ENCODE peak calls at places on chromosomes 1 and 21, in four cellular contexts. C is uterus, M is endothelial cell, K is neural crest cell. B is an unnamed sample.
A peak's percentile ranks its signal among the peaks of the same experiment; 100 is the strongest.

GRCh38 chr1:9601942-9602793 is 13.5 kb downstream of the TMEM201 start:
- DNase-seq in C (no peak), M (no peak), K (no peak), B (no peak)

GRCh38 chr1:185058886-185059285 is 13.5 kb downstream of the RNF2 start:
- DNase-seq in M (no peak), C (no peak), K (no peak), B (no peak)

GRCh38 chr1:111720274-111720976 is 18.8 kb downstream of the INKA2 start:
- DNase-seq in K (no peak), C (no peak), M (no peak), B (no peak)

GRCh38 chr1:206513312-206514111 is 6.2 kb downstream of the RASSF5 start:
- DNase-seq in K (no peak), C (peak; percentile 71), M (no peak), B (no peak)

GRCh38 chr1:22133247-22133927 is 9.5 kb downstream of the WNT4 start:
- DNase-seq in C (no peak), M (no peak), K (no peak), B (no peak)

GRCh38 chr1:85224734-85225623 is 24.2 kb upstream of the SYDE2 start:
- DNase-seq in C (no peak), M (peak; percentile 18), K (no peak), B (no peak)

GRCh38 chr1:66652556-66652955 is 99.7 kb upstream of the DYNLT5 start:
- DNase-seq in C (no peak), K (no peak), M (no peak), B (no peak)

GRCh38 chr21:25307489-25307888 is 299.8 kb downstream of the MRPL39 start:
- DNase-seq in C (no peak), K (no peak), M (no peak), B (no peak)

GRCh38 chr1:156642265-156643185 is 608 bp downstream of the BCAN start:
- DNase-seq in K (no peak), C (no peak), M (no peak), B (peak; percentile 44)

GRCh38 chr1:34924759-34925555 is 4.5 kb downstream of the DLGAP3 start:
- DNase-seq in M (peak; percentile 89), C (peak; percentile 20), K (peak; percentile 88), B (no peak)

GRCh38 chr1:164605254-164606091 is 46.5 kb downstream of the PBX1 start:
- DNase-seq in M (no peak), C (no peak), K (no peak), B (no peak)

GRCh38 chr1:185735667-185736105 is 1.5 kb downstream of the HMCN1 start:
- DNase-seq in K (no peak), M (no peak), C (no peak), B (no peak)

GRCh38 chr1:201113451-201114244 is 1.4 kb upstream of the CACNA1S start:
- DNase-seq in M (no peak), K (no peak), C (no peak), B (no peak)

GRCh38 chr1:19257178-19257914 is 5.7 kb downstream of the MRTO4 start:
- DNase-seq in K (no peak), C (no peak), M (no peak), B (no peak)

GRCh38 chr1:92927870-92928269 is 33.4 kb downstream of the DIPK1A start:
- DNase-seq in M (no peak), C (no peak), K (no peak), B (no peak)
- TF ChIP-seq CTCF in M (no peak), C (no peak), K (no peak), B (no peak)

DNA sequence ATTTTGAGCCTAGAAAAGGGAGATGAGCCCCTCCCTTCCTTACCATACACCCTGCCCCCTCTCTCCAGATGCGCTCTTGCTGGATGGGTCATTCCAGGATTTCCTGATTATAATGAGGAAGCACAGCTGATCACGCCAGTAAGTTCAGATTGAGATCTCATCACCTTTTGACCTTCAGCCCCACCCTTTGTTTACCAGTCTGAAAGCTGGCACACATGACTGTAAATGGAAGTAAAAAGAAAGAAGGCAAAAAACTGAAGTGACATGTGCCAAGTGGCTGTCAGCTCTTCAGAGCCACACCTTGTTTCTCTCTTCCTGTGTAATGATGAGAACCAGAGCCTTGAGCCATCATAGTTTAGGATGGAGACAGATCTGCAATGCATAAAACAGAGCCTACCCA is 27.9 kb downstream of the S1PR1 start:
- DNase-seq in C (peak; percentile 23), K (no peak), M (no peak), B (no peak)
- TF ChIP-seq CTCF in C (no peak), K (no peak), M (no peak), B (no peak)

GRCh38 chr1:36223996-36224536 is at the start of gene THRAP3:
- DNase-seq in K (peak; percentile 99), M (peak; percentile 100), C (peak; percentile 99), B (peak; percentile 99)
- TF ChIP-seq CTCF in K (no peak), M (no peak), C (no peak), B (no peak)

GRCh38 chr1:203447147-203447546 is 28.5 kb upstream of the PRELP start:
- DNase-seq in K (no peak), C (no peak), M (no peak), B (no peak)

GRCh38 chr1:203442821-203443220 is 32.8 kb upstream of the PRELP start:
- DNase-seq in M (no peak), K (no peak), C (no peak), B (no peak)

GRCh38 chr1:203441811-203442210 is 33.8 kb upstream of the PRELP start:
- DNase-seq in C (no peak), K (no peak), M (no peak), B (no peak)

GRCh38 chr1:203443296-203443695 is 32.3 kb upstream of the PRELP start:
- DNase-seq in M (no peak), K (no peak), C (no peak), B (no peak)

GRCh38 chr1:203444077-203444683 is 31.4 kb upstream of the PRELP start:
- DNase-seq in M (no peak), K (no peak), C (no peak), B (no peak)
- TF ChIP-seq CTCF in M (no peak), K (no peak), C (no peak), B (no peak)

GRCh38 chr21:36087362-36088138 is 17.7 kb downstream of the CBR1 start:
- DNase-seq in K (no peak), C (no peak), M (no peak), B (no peak)
- TF ChIP-seq CTCF in K (peak; percentile 19), C (no peak), M (no peak), B (no peak)

DNA sequence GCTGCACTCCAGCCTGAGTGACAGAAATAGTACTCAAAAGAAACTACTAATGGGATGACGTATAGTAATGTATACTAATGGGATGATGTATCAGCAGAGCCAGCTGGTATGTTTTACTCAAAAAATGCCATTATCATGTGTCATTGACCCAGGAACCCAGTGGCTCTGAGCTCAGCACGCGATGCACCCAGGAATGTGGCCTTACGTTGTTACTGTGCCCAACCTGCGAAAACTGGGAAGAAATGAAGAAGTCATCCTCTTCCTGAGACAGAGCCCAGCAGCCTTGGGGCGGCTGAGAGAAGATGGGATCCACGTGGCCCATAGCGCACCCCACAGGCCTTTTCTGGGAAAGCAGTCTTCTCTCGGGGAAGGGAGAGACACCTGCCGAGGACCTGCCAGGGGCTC is 8.8 kb downstream of the UBE2J2 start:
- DNase-seq in C (no peak), K (no peak), M (no peak), B (peak; percentile 53)
- TF ChIP-seq CTCF in C (no peak), K (no peak), M (no peak), B (peak; percentile 10)

GRCh38 chr1:51504806-51505525 is 14.1 kb downstream of the EPS15 start:
- DNase-seq in C (no peak), M (no peak), K (no peak), B (no peak)
- TF ChIP-seq CTCF in C (no peak), M (no peak), K (no peak), B (no peak)

GRCh38 chr1:47948126-47948525 is 49.1 kb downstream of the TRABD2B start:
- DNase-seq in K (no peak), M (peak; percentile 31), C (no peak), B (no peak)

GRCh38 chr1:47953661-47954060 is 43.5 kb downstream of the TRABD2B start:
- DNase-seq in K (no peak), M (no peak), C (no peak), B (no peak)

GRCh38 chr1:47951026-47951425 is 46.2 kb downstream of the TRABD2B start:
- DNase-seq in C (no peak), M (no peak), K (peak; percentile 3), B (no peak)

GRCh38 chr1:47950481-47950880 is 46.7 kb downstream of the TRABD2B start:
- DNase-seq in K (no peak), M (no peak), C (no peak), B (no peak)

DNA sequence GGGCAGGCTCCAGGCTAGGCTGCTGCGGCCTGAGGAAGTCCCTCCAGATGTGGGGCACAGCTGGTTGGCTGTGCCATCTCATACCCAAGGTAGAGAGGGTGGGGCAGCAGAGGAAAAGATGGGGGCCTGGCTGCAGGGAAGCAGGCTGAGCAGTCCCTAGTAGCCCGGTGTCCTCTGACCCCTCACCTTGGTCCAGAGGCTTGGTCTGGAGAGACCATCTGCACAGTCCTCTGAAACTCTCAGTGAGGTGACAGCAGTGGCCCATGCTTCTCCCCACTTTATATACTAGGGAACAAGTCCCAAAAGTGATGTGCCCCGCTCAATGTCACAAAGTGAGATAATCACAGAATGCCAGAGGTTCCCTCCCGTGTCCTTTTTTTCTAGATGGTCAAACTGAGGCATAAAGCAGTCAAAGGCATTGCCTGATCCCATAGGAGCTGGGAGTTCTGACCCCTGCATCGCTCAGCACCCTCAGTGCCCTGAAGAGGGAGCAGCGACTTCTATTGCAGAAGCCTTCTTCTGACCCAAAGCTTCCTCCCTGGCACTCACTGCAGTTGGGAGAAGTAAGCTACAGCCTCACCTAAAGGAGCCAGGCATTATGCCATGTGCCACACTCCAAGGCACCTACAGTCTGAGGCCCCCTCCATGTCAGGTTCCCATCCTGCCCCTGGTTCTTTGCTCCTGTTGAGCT is 45.5 kb downstream of the TRABD2B start:
- DNase-seq in K (no peak), M (no peak), C (no peak), B (no peak)
- TF ChIP-seq CTCF in K (no peak), M (no peak), C (no peak), B (no peak)

GRCh38 chr21:42679319-42679981 is 26.0 kb downstream of the PDE9A start:
- DNase-seq in C (no peak), K (no peak), M (no peak), B (no peak)
- TF ChIP-seq CTCF in C (no peak), K (no peak), M (no peak), B (peak; percentile 20)

B was measured in glutamatergic neuron.